ENCODE peak calls at places on chromosomes 4 and X, in six cellular contexts. L, Y, F, R, E and H are unnamed samples. For H3K9me3, the result is how much of the 10 kb centered on the place peaks cover.

GRCh38 chrX:87517571-87518141 is at the start of gene KLHL4:
- DNase-seq in R (peak), F (peak), L (no peak), Y (peak), E (peak), H (peak)

GRCh38 chr4:129604632-129605031 is 508.7 kb downstream of the C4orf33 start:
- DNase-seq in F (no peak), Y (no peak), R (no peak), E (no peak), L (no peak), H (no peak)

GRCh38 chr4:4861592-4862551 is 2.4 kb downstream of the MSX1 start:
- DNase-seq in R (no peak), F (peak), L (no peak), E (no peak), Y (peak), H (no peak)

GRCh38 chrX:118698516-118699247 is 28.7 kb upstream of the IL13RA1 start:
- DNase-seq in L (no peak), F (no peak), R (no peak), Y (no peak), E (no peak), H (no peak)

GRCh38 chr4:2041234-2042130 is 17.6 kb upstream of the NAT8L start:
- DNase-seq in L (peak), Y (peak), F (peak), R (peak), E (peak), H (peak)

GRCh38 chr4:118760493-118760892 is 75.3 kb downstream of the METTL14 start:
- DNase-seq in F (no peak), E (no peak), R (no peak), Y (no peak), L (no peak), H (no peak)

GRCh38 chr4:131499139-131499873 is 1649.8 kb upstream of the PCDH10 start:
- DNase-seq in F (no peak), L (no peak), R (no peak), E (peak), Y (no peak), H (peak)

GRCh38 chrX:87397103-87397886 is 120.3 kb upstream of the KLHL4 start:
- DNase-seq in R (no peak), F (no peak), E (peak), Y (no peak), L (no peak), H (no peak)

GRCh38 chrX:39497717-39498265 is 600.0 kb downstream of the BCOR start:
- DNase-seq in F (peak), L (no peak), R (no peak), Y (no peak), E (no peak), H (no peak)

GRCh38 chrX:136369377-136369776 is 68.6 kb downstream of the ADGRG4 start:
- DNase-seq in E (no peak), F (no peak), Y (no peak), L (no peak), R (no peak), H (no peak)

GRCh38 chrX:7351946-7352345 is 204.0 kb upstream of the PUDP start:
- DNase-seq in L (no peak), Y (no peak), E (no peak), F (no peak), R (no peak), H (no peak)

GRCh38 chr4:152705918-152706317 is 26.1 kb upstream of the TMEM154 start:
- DNase-seq in R (no peak), Y (peak), F (no peak), E (no peak), L (no peak), H (no peak)

GRCh38 chr4:33316578-33316977 is 2596.4 kb downstream of the PCDH7 start:
- DNase-seq in L (no peak), R (no peak), F (no peak), E (no peak), Y (no peak), H (no peak)

GRCh38 chr4:35151816-35152572 is 1092.3 kb downstream of the ARAP2 start:
- DNase-seq in E (no peak), Y (peak), F (peak), R (peak), L (peak), H (no peak)

GRCh38 chr4:114087596-114088230 is 108.3 kb upstream of the ARSJ start:
- DNase-seq in R (no peak), E (peak), L (no peak), Y (no peak), F (no peak), H (no peak)

GRCh38 chr4:31261632-31262031 is 541.5 kb downstream of the PCDH7 start:
- DNase-seq in L (no peak), E (no peak), Y (no peak), R (no peak), F (no peak), H (no peak)

GRCh38 chr4:105414316-105414715 is 59.5 kb downstream of the PPA2 start:
- DNase-seq in F (peak), L (no peak), R (no peak), Y (no peak), E (no peak), H (no peak)
- H3K9me3 ChIP-seq in F (under half), L (under half), R (under half), Y (under half), E (under half), H (under half)

DNA sequence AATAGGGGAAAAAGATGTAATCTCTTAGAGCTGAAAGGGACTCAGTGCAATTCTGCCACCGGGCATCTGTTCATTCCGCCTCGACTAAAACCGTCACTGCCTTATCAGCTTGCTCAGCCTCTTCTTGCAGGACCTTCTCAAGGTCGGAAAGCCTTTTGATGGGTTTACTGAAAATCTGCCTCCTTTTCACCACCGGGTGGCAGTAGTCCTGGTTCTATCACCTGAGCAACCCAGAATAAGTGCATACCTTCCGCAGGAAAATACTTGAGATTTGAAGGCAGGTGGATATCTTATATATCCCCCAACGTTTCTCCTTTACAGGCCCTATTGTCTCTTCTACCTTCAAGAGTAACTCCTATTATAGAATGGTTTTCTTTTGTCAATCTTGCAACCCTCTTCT is 103.4 kb upstream of the PAK3 start:
- DNase-seq in R (peak), L (peak), F (peak), E (no peak), Y (peak), H (peak)
- TF ChIP-seq CTCF in R (peak), L (peak), F (peak), E (peak), Y (peak), H (peak)

DNA sequence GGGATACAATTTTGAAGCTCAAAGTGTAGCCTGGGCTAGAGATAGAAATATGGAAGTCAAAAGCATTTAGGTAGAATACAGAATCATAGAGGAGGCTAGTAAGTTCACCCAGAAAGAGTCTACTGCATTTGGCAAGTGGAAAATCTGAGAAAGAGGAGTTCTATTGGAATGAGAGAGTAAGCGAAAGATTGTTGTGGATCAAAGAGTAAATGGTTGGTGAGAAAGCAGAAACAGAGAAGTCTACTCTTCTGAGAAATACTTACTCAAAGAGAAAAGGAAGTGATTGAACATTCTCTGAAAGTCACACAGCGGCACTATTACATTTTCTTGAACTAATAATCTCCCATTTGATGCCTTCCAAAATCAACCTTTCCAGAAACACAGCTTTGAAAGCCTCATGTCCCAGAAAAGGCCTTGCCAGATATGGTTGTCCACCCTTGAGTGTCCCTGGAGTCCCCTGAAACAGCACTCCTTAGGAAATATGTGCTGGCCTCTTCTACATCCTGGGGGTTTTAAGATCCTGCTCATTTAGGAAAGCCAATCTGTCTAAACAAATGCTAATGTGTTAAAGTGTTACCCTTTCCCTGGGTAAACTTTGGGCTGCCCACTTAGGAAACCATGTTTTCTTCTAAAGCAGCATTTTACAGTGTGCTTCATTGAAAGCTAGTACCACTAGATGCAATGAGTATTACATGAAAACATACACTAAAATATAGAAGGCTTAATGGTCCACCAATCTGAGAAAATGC is 132.6 kb downstream of the INPP4B start:
- DNase-seq in Y (no peak), L (no peak), F (no peak), E (no peak), R (no peak), H (no peak)
- H3K9ac ChIP-seq in Y (no peak), L (no peak), F (no peak), E (no peak), R (no peak), H (no peak)

GRCh38 chr4:160808174-160808573 is 1355.6 kb downstream of the FSTL5 start:
- DNase-seq in F (no peak), Y (no peak), R (no peak), E (no peak), L (no peak), H (no peak)

GRCh38 chr4:160810415-160810814 is 1353.4 kb downstream of the FSTL5 start:
- DNase-seq in F (no peak), L (no peak), E (no peak), R (no peak), Y (no peak), H (no peak)

GRCh38 chr4:160809576-160809975 is 1354.2 kb downstream of the FSTL5 start:
- DNase-seq in R (no peak), E (no peak), L (no peak), F (no peak), Y (no peak), H (no peak)

DNA sequence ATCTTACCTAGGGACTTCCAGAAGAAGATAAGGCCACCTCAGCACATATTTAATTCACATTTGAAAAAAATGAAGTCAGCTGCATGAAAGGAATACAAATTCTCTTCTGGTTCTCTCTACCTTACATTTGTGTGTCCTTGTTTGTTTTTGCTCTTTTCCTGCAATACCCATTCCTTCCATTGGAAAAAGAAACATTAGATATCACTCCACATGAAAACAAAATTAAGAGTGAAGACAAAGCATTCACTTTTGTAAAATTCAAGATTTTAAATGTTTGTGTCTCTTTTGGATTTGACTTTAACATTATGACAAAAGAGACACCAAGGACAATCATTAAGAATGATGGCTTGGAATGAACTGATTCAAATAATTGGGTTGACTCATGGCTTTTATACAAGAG is 1351.8 kb downstream of the FSTL5 start:
- DNase-seq in Y (no peak), F (no peak), E (no peak), R (no peak), L (no peak), H (no peak)
- H3K9me3 ChIP-seq in Y (under half), F (under half), E (under half), R (under half), L (under half), H (under half)